ENCODE peak calls at places on chromosomes 3 and 15, in four cellular contexts. S, J, F and N are unnamed samples. For H3K9me3, the result is how much of the 10 kb centered on the place peaks cover.

GRCh38 chr3:134976948-134977347 is 181.9 kb downstream of the EPHB1 start:
- DNase-seq in S (no peak), J (no peak), F (no peak), N (no peak)

GRCh38 chr3:184145120-184145524 is 10.0 kb downstream of the EIF2B5 start:
- DNase-seq in S (no peak), J (no peak), F (peak), N (peak)

GRCh38 chr3:122415762-122416654 is at the start of gene WDR5B:
- DNase-seq in S (peak), J (peak), F (peak), N (peak)

GRCh38 chr3:89506462-89507143 is 399.2 kb downstream of the EPHA3 start:
- DNase-seq in S (no peak), J (no peak), F (no peak), N (no peak)

GRCh38 chr3:122146466-122146865 is 37.0 kb upstream of the CASR start:
- DNase-seq in S (no peak), J (peak), F (no peak), N (no peak)

GRCh38 chr15:33968224-33968623 is at the start of gene CHRM5:
- DNase-seq in S (no peak), J (no peak), F (no peak), N (peak)

GRCh38 chr3:75180235-75180944 is 483.7 kb upstream of the FRG2C start:
- DNase-seq in S (no peak), J (peak), F (no peak), N (no peak)

GRCh38 chr15:69929905-69930630 is 167.6 kb downstream of the TLE3 start:
- DNase-seq in S (no peak), J (no peak), F (no peak), N (no peak)

GRCh38 chr3:144821583-144821982 is 850.0 kb downstream of the DIPK2A start:
- DNase-seq in S (no peak), J (no peak), F (no peak), N (no peak)

GRCh38 chr15:89781891-89782618 is 5.9 kb downstream of the MESP2 start:
- DNase-seq in S (no peak), J (no peak), F (peak), N (no peak)

GRCh38 chr3:170044280-170044679 is 6.5 kb downstream of the GPR160 start:
- DNase-seq in S (no peak), J (no peak), F (no peak), N (no peak)

GRCh38 chr3:60812544-60812943 is 438.7 kb downstream of the FHIT start:
- DNase-seq in S (no peak), J (no peak), F (no peak), N (no peak)

GRCh38 chr15:62730825-62731224 is 311.7 kb upstream of the TPM1 start:
- DNase-seq in S (no peak), J (no peak), F (no peak), N (no peak)

GRCh38 chr3:14329116-14329830 is 73.1 kb upstream of the SLC6A6 start:
- DNase-seq in S (peak), J (no peak), F (no peak), N (no peak)

GRCh38 chr3:14331273-14331672 is 71.1 kb upstream of the SLC6A6 start:
- DNase-seq in S (no peak), J (no peak), F (no peak), N (no peak)

GRCh38 chr3:14330508-14330907 is 71.9 kb upstream of the SLC6A6 start:
- DNase-seq in S (no peak), J (no peak), F (no peak), N (no peak)

GRCh38 chr3:14328422-14328821 is 74.0 kb upstream of the SLC6A6 start:
- DNase-seq in S (no peak), J (no peak), F (no peak), N (no peak)

GRCh38 chr3:14329842-14330241 is 72.6 kb upstream of the SLC6A6 start:
- DNase-seq in S (no peak), J (no peak), F (no peak), N (no peak)
- TF ChIP-seq TCF12 in S (no peak), J (no peak), F (no peak), N (no peak)

GRCh38 chr15:25068696-25069095 is 113.9 kb downstream of the SNRPN start:
- DNase-seq in S (no peak), J (no peak), F (no peak), N (no peak)

GRCh38 chr15:25066708-25067107 is 111.9 kb downstream of the SNRPN start:
- DNase-seq in S (no peak), J (no peak), F (no peak), N (no peak)

GRCh38 chr15:25065286-25065685 is 110.5 kb downstream of the SNRPN start:
- DNase-seq in S (no peak), J (no peak), F (no peak), N (no peak)

GRCh38 chr15:25067725-25068309 is 113.0 kb downstream of the SNRPN start:
- DNase-seq in S (no peak), J (no peak), F (no peak), N (no peak)

GRCh38 chr15:25065876-25066275 is 111.1 kb downstream of the SNRPN start:
- DNase-seq in S (no peak), J (no peak), F (no peak), N (no peak)
- H3K9me3 ChIP-seq in S (half or more), J (half or more), F (half or more), N (under half)

GRCh38 chr3:47002490-47003410 is 23.3 kb downstream of the NBEAL2 start:
- DNase-seq in S (no peak), J (no peak), F (no peak), N (peak)
- TF ChIP-seq TCF12 in S (no peak), J (no peak), F (no peak), N (no peak)

GRCh38 chr15:82058026-82058425 is 12.2 kb upstream of the MEX3B start:
- DNase-seq in S (no peak), J (no peak), F (no peak), N (no peak)

GRCh38 chr15:82060817-82061216 is 15.0 kb upstream of the MEX3B start:
- DNase-seq in S (no peak), J (no peak), F (no peak), N (no peak)

GRCh38 chr15:82062479-82062878 is 16.7 kb upstream of the MEX3B start:
- DNase-seq in S (no peak), J (no peak), F (no peak), N (no peak)

GRCh38 chr15:82056900-82057825 is 11.3 kb upstream of the MEX3B start:
- DNase-seq in S (no peak), J (no peak), F (no peak), N (no peak)

DNA sequence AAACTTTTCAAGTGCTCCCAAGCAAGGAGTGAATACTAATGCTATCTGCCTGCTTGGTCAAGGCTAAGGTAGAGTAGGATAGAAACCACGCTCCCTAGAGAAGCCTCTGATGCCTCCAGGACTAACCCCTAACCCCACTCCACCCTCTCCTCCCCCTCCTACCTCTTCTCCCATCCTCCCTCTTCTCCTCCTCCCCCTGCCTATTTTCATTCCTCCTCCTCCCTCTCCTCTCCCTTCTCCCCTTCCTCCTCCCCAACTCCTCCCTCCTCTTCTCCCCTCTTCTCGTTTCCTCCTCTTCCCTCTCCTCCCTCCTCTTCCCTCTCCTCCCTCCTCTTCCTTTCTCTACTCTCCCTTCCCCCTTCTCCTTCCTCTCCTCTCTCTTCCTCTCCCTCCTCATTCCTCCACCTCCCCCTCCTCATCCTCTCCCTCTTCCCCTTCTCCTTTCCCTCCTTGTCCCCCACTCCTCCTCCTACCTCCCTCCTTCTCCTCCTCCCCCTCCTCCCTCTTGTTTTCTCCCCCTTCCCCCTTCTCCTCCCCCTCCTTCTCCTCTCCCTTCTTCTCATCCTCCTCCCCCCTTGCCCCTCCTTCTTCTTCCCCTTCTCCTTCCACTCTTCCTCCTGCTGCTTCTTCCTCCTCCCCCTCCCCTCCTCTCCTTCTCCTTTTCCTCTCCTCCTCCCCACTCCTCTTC is 12.8 kb upstream of the MEX3B start:
- DNase-seq in S (no peak), J (no peak), F (no peak), N (no peak)
- H3K9me3 ChIP-seq in S (under half), J (under half), F (under half), N (under half)

GRCh38 chr3:190249414-190249813 is 72.8 kb downstream of the CLDN1 start:
- DNase-seq in S (no peak), J (no peak), F (no peak), N (no peak)
- TF ChIP-seq TCF12 in S (no peak), J (no peak), F (no peak), N (no peak)

DNA sequence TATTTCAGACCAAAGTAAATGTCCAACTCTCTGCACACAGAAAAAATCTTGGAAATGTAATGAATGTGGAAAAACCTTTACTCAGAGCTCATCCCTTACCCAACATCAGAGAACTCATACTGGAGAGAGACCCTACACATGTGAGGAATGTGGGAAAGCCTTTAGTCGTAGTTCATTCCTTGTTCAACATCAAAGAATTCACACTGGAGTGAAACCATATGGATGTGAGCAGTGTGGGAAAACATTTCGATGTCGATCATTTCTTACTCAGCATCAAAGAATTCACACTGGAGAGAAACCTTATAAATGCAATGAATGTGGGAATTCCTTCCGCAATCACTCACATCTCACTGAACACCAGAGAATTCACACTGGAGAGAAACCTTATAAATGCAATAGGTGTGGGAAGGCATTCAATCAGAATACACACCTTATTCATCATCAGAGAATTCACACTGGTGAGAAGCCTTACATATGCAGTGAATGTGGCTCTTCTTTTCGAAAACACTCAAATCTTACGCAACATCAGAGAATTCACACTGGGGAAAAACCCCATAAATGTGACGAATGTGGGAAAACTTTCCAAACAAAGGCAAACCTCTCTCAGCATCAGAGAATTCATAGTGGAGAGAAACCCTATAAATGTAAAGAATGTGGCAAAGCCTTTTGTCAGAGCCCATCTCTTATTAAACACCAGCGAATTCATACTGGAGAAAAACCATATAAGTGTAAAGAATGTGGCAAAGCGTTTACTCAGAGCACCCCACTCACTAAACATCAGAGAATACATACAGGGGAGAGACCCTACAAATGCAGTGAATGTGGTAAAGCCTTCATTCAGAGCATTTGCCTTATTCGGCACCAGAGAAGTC is 8.0 kb upstream of the ZNF501 start:
- DNase-seq in S (no peak), J (no peak), F (no peak), N (no peak)
- H3K9me3 ChIP-seq in S (half or more), J (under half), F (half or more), N (half or more)

GRCh38 chr15:66685638-66686150 is 16.3 kb upstream of the SMAD6 start:
- DNase-seq in S (no peak), J (no peak), F (no peak), N (no peak)
- TF ChIP-seq TCF12 in S (no peak), J (no peak), F (no peak), N (no peak)

GRCh38 chr15:100199711-100200286 is 142.0 kb downstream of the ADAMTS17 start:
- DNase-seq in S (no peak), J (no peak), F (no peak), N (no peak)

GRCh38 chr15:100196326-100197058 is 145.3 kb downstream of the ADAMTS17 start:
- DNase-seq in S (no peak), J (no peak), F (no peak), N (no peak)

GRCh38 chr15:100201376-100202280 is 140.1 kb downstream of the ADAMTS17 start:
- DNase-seq in S (no peak), J (peak), F (no peak), N (peak)

GRCh38 chr15:100200287-100200772 is 141.4 kb downstream of the ADAMTS17 start:
- DNase-seq in S (no peak), J (no peak), F (no peak), N (no peak)

GRCh38 chr15:100198442-100198841 is 143.3 kb downstream of the ADAMTS17 start:
- DNase-seq in S (no peak), J (no peak), F (no peak), N (peak)
- H3K9me3 ChIP-seq in S (under half), J (under half), F (under half), N (under half)

GRCh38 chr3:190169877-190170276 is 49.2 kb upstream of the P3H2 start:
- DNase-seq in S (no peak), J (no peak), F (no peak), N (no peak)
- TF ChIP-seq TCF12 in S (no peak), J (no peak), F (no peak), N (no peak)

GRCh38 chr3:3927198-3927597 is 128.0 kb downstream of the LRRN1 start:
- DNase-seq in S (no peak), J (no peak), F (no peak), N (no peak)
- H3K9me3 ChIP-seq in S (under half), J (under half), F (under half), N (under half)